ENCODE peak calls at places on chromosomes 1 and 21, in four cellular contexts. R is HCT116, D is Panc1, X is HL-60. E is an unnamed sample.

GRCh38 chr1:100419072-100419471 is 66.8 kb downstream of the CDC14A start:
- DNase-seq in R (no peak), D (no peak), X (no peak), E (no peak)

GRCh38 chr1:116868386-116868785 is 41.3 kb upstream of the PTGFRN start:
- DNase-seq in R (no peak), D (no peak), X (no peak), E (no peak)

GRCh38 chr1:114979278-114979891 is 50.2 kb upstream of the TSHB start:
- DNase-seq in R (peak), D (no peak), X (peak), E (peak)

GRCh38 chr1:19448491-19449439 is 36.6 kb downstream of the CAPZB start:
- DNase-seq in R (no peak), D (no peak), X (peak), E (no peak)

GRCh38 chr21:31554511-31555022 is 104.9 kb upstream of the SOD1 start:
- DNase-seq in R (peak), D (no peak), X (no peak), E (no peak)

GRCh38 chr1:31372961-31373896 is at the start of gene FABP3:
- DNase-seq in R (no peak), D (no peak), X (no peak), E (peak)

GRCh38 chr1:26278303-26278702 is 1.6 kb upstream of the SH3BGRL3 start:
- DNase-seq in R (no peak), D (no peak), X (no peak), E (peak)

GRCh38 chr21:32147041-32147440 is 131.8 kb downstream of the MIS18A start:
- DNase-seq in R (no peak), D (no peak), X (no peak), E (no peak)

GRCh38 chr1:235939488-235939775 is 72.7 kb upstream of the LYST start:
- DNase-seq in R (no peak), D (no peak), X (no peak), E (no peak)

GRCh38 chr1:157147906-157148717 is 9.9 kb upstream of the ETV3 start:
- DNase-seq in R (no peak), D (no peak), X (no peak), E (no peak)

GRCh38 chr21:35850029-35850428 is 210.3 kb downstream of the SETD4 start:
- DNase-seq in R (no peak), D (no peak), X (no peak), E (no peak)

GRCh38 chr1:30879126-30879786 is 29.3 kb downstream of the SDC3 start:
- DNase-seq in R (no peak), D (no peak), X (no peak), E (no peak)

GRCh38 chr1:33374336-33375105 is 53.6 kb upstream of the A3GALT2 start:
- DNase-seq in R (no peak), D (no peak), X (no peak), E (no peak)

GRCh38 chr21:25938673-25939395 is 204.1 kb downstream of the GABPA start:
- DNase-seq in R (no peak), D (no peak), X (no peak), E (no peak)

GRCh38 chr1:181497870-181498269 is 14.6 kb downstream of the CACNA1E start:
- DNase-seq in R (no peak), D (no peak), X (no peak), E (no peak)

GRCh38 chr1:7334475-7335035 is 436.5 kb upstream of the VAMP3 start:
- DNase-seq in R (no peak), D (no peak), X (no peak), E (no peak)

GRCh38 chr1:229131243-229132105 is 139.4 kb upstream of the RAB4A start:
- DNase-seq in R (no peak), D (no peak), X (no peak), E (no peak)

GRCh38 chr1:68969430-68969829 is 472.5 kb upstream of the DEPDC1 start:
- DNase-seq in R (no peak), D (no peak), X (no peak), E (no peak)

GRCh38 chr1:155127105-155127671 is 488 bp upstream of the EFNA1 start:
- DNase-seq in R (no peak), D (no peak), X (no peak), E (peak)

GRCh38 chr1:86648255-86648654 is 56.1 kb upstream of the SH3GLB1 start:
- DNase-seq in R (peak), D (peak), X (no peak), E (no peak)

GRCh38 chr1:42682739-42683529 is 716 bp downstream of the YBX1 start:
- DNase-seq in R (peak), D (no peak), X (no peak), E (no peak)

GRCh38 chr1:53686371-53687267 is 52.3 kb downstream of the GLIS1 start:
- DNase-seq in R (no peak), D (no peak), X (no peak), E (no peak)

GRCh38 chr1:9728451-9729295 is 77.1 kb downstream of the PIK3CD start:
- DNase-seq in R (no peak), D (no peak), X (no peak), E (no peak)

GRCh38 chr1:83961571-83962295 is 37.2 kb downstream of the TTLL7 start:
- DNase-seq in R (no peak), D (no peak), X (no peak), E (no peak)

GRCh38 chr1:201761871-201762270 is 67.1 kb upstream of the IPO9 start:
- DNase-seq in R (no peak), D (no peak), X (no peak), E (no peak)
- H3K27ac ChIP-seq in R (no peak), D (no peak), X (no peak), E (no peak)

GRCh38 chr1:184892116-184892515 is 82.2 kb downstream of the NIBAN1 start:
- DNase-seq in R (no peak), D (no peak), X (no peak), E (no peak)

GRCh38 chr1:184891440-184891839 is 82.9 kb downstream of the NIBAN1 start:
- DNase-seq in R (no peak), D (no peak), X (no peak), E (no peak)

GRCh38 chr1:184889183-184889582 is 85.1 kb downstream of the NIBAN1 start:
- DNase-seq in R (no peak), D (no peak), X (no peak), E (no peak)

GRCh38 chr1:184889902-184890301 is 84.4 kb downstream of the NIBAN1 start:
- DNase-seq in R (no peak), D (no peak), X (no peak), E (no peak)

DNA sequence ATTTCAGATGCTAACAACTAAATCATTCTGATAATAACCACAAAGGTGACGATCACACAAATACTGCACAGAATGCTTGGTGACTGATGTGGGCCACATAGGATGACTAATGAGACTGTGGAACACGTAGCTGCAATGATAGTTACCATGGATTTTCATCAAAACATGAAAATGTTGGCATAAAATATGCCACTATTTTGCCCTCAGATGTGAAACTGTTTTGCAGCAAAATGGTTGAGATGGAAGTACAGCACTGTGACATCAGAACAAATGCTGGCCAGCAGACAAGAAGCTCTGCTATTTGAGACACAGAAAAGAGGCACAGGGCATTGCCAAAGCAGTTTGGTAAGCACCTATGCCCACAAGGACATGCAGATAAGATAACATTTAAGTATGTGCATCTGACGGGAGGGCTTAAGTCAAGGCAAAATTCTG is 83.8 kb downstream of the NIBAN1 start:
- DNase-seq in R (no peak), D (no peak), X (no peak), E (no peak)
- H3K4me3 ChIP-seq in R (no peak), D (no peak), X (no peak), E (no peak)

GRCh38 chr1:37176269-37176668 is 142.0 kb upstream of the GRIK3 start:
- DNase-seq in R (no peak), D (no peak), X (no peak), E (no peak)

GRCh38 chr1:37171651-37172050 is 137.3 kb upstream of the GRIK3 start:
- DNase-seq in R (no peak), D (no peak), X (no peak), E (no peak)

GRCh38 chr1:37174876-37175275 is 140.6 kb upstream of the GRIK3 start:
- DNase-seq in R (no peak), D (no peak), X (no peak), E (no peak)

GRCh38 chr1:37177230-37177864 is 143.0 kb upstream of the GRIK3 start:
- DNase-seq in R (peak), D (peak), X (peak), E (no peak)

GRCh38 chr1:37175666-37176215 is 141.4 kb upstream of the GRIK3 start:
- DNase-seq in R (no peak), D (no peak), X (no peak), E (no peak)
- TF ChIP-seq POLR2AphosphoS5 in R (no peak), D (no peak), X (no peak), E (no peak)

GRCh38 chr1:77820121-77820520 is 40.7 kb downstream of the MIGA1 start:
- DNase-seq in R (no peak), D (no peak), X (no peak), E (no peak)

GRCh38 chr1:77828098-77828497 is 48.6 kb downstream of the MIGA1 start:
- DNase-seq in R (no peak), D (no peak), X (no peak), E (no peak)

GRCh38 chr1:77825356-77825709 is 45.9 kb downstream of the MIGA1 start:
- DNase-seq in R (peak), D (peak), X (peak), E (no peak)

GRCh38 chr1:77824694-77825355 is 45.4 kb downstream of the MIGA1 start:
- DNase-seq in R (no peak), D (no peak), X (no peak), E (no peak)

DNA sequence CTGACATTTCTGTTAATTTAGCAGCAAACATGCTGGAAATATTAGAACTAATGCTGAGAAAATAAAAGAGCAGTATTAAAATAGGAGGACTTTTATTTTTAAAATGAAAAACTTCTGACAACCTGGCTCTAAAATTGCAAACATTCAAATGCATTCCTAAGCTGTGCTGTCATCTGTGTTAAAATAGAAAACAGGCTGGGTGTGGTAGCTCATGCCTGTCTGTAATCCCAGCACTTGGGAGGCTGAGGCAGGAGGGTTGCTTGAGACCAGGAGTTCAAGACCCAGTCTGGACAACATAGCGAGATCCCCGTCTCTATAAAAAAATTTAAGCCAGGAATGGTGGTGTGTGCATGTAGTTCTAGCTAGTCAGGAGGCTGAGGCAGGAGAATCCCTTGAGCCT is 44.6 kb downstream of the MIGA1 start:
- DNase-seq in R (peak), D (no peak), X (no peak), E (no peak)
- H3K27ac ChIP-seq in R (no peak), D (no peak), X (no peak), E (no peak)

GRCh38 chr1:22142315-22143064 is 407 bp downstream of the WNT4 start:
- DNase-seq in R (no peak), D (no peak), X (no peak), E (no peak)

GRCh38 chr1:22141948-22142314 is 966 bp downstream of the WNT4 start:
- DNase-seq in R (no peak), D (no peak), X (no peak), E (no peak)

GRCh38 chr1:22143586-22144033 is 713 bp upstream of the WNT4 start:
- DNase-seq in R (no peak), D (no peak), X (no peak), E (no peak)

GRCh38 chr1:22141493-22141892 is 1.4 kb downstream of the WNT4 start:
- DNase-seq in R (no peak), D (no peak), X (no peak), E (no peak)

DNA sequence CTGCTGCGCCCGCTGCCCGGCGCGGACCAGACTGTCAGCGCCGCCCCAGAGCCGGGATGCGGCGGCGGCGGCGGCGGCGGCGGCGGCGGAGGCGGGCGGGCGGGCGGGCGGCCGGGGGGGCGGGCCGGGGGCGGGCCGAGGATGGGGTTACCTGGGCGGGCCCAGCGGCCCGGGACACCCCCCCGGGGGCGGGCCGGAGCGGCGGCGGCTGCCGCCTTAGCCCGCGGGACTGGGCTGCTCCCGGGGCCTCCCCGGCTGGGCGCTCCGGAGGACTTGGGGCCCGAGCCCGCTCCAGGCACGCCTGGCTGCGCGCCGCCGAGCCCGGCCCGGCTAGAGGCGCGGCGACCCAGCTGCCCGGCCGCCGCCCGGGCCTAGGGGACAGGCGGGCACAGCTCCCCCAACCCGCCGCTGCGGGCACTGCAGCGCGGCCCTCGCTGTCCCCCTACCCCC is at the start of gene WNT4:
- DNase-seq in R (no peak), D (no peak), X (no peak), E (no peak)
- H3K4me3 ChIP-seq in R (peak), D (peak), X (no peak), E (peak)

GRCh38 chr21:28675265-28676041 is 317.2 kb downstream of the LTN1 start:
- DNase-seq in R (no peak), D (no peak), X (no peak), E (no peak)
- TF ChIP-seq POLR2AphosphoS5 in R (no peak), D (no peak), X (no peak), E (no peak)

GRCh38 chr1:232260045-232260444 is 369.9 kb downstream of the SIPA1L2 start:
- DNase-seq in R (no peak), D (no peak), X (no peak), E (no peak)

GRCh38 chr1:232263452-232263851 is 366.5 kb downstream of the SIPA1L2 start:
- DNase-seq in R (no peak), D (no peak), X (no peak), E (no peak)

GRCh38 chr1:232259333-232259732 is 370.6 kb downstream of the SIPA1L2 start:
- DNase-seq in R (no peak), D (no peak), X (no peak), E (no peak)

GRCh38 chr1:232260861-232261260 is 369.1 kb downstream of the SIPA1L2 start:
- DNase-seq in R (no peak), D (no peak), X (no peak), E (peak)
- H3K27ac ChIP-seq in R (no peak), D (no peak), X (no peak), E (no peak)

GRCh38 chr1:23422955-23423354 is 1.6 kb downstream of the TCEA3 start:
- DNase-seq in R (no peak), D (no peak), X (no peak), E (no peak)
- H3K4me3 ChIP-seq in R (no peak), D (no peak), X (no peak), E (no peak)

GRCh38 chr1:178542554-178543290 is 29.8 kb downstream of the TEX35 start:
- DNase-seq in R (peak), D (no peak), X (peak), E (peak)
- TF ChIP-seq POLR2AphosphoS5 in R (no peak), D (no peak), X (no peak), E (no peak)

DNA sequence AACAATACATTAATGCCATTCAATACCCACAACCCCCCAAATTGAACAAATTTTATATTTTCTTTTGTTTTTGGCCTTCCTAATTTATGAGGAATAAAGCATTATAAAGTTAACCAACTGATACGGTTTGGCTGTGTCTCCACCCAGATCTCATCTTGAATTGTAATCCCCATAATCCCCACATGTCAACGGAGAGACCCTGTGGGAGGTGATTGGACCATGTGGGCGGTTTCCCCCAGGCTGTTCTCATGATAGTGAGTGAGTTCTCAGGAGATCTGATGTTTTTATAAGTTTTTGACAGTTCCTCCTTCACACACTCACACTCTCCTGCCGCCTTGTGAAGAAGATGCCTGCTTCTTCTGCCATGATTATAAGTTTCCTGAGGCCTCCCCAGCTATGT is 6.4 kb upstream of the MCOLN3 start:
- DNase-seq in R (no peak), D (no peak), X (no peak), E (no peak)
- H3K27ac ChIP-seq in R (no peak), D (no peak), X (no peak), E (no peak)